ENCODE peak calls at places on chromosomes 2 and 18, in seven cellular contexts. One of them, this sample, is unnamed. For H3K4me1, the result is how much of the 10 kb centered on the place peaks cover.

GRCh38 chr2:150698016-150698661 is 210.7 kb upstream of the RND3 start:
- DNase-seq in neural progenitor cell: no peak
- DNase-seq in CD4-positive, alpha-beta memory T cell: no peak
- DNase-seq in sigmoid colon: no peak
- DNase-seq in cardiac muscle cell: no peak
- DNase-seq in GM12878: no peak
- DNase-seq in fibroblast of lung: peak
- DNase-seq in this sample: no peak

GRCh38 chr2:231614559-231615057 is 21.9 kb downstream of the TEX44 start:
- DNase-seq in CD4-positive, alpha-beta memory T cell: no peak
- DNase-seq in neural progenitor cell: no peak
- DNase-seq in GM12878: no peak
- DNase-seq in cardiac muscle cell: no peak
- DNase-seq in fibroblast of lung: no peak
- DNase-seq in sigmoid colon: no peak
- DNase-seq in this sample: no peak

GRCh38 chr2:46780801-46781445 is 134.7 kb downstream of the MCFD2 start:
- DNase-seq in fibroblast of lung: peak
- DNase-seq in cardiac muscle cell: peak
- DNase-seq in CD4-positive, alpha-beta memory T cell: no peak
- DNase-seq in GM12878: no peak
- DNase-seq in neural progenitor cell: peak
- DNase-seq in sigmoid colon: peak
- DNase-seq in this sample: no peak

GRCh38 chr2:97688062-97688827 is 18.7 kb downstream of the C2orf92 start:
- DNase-seq in fibroblast of lung: no peak
- DNase-seq in CD4-positive, alpha-beta memory T cell: no peak
- DNase-seq in neural progenitor cell: no peak
- DNase-seq in cardiac muscle cell: no peak
- DNase-seq in GM12878: peak
- DNase-seq in sigmoid colon: no peak
- DNase-seq in this sample: no peak

GRCh38 chr2:58501371-58501770 is 260.2 kb upstream of the FANCL start:
- DNase-seq in sigmoid colon: no peak
- DNase-seq in cardiac muscle cell: no peak
- DNase-seq in CD4-positive, alpha-beta memory T cell: no peak
- DNase-seq in neural progenitor cell: no peak
- DNase-seq in fibroblast of lung: no peak
- DNase-seq in GM12878: no peak
- DNase-seq in this sample: no peak

GRCh38 chr18:55833543-55833942 is 245.6 kb upstream of the TCF4 start:
- DNase-seq in neural progenitor cell: no peak
- DNase-seq in CD4-positive, alpha-beta memory T cell: no peak
- DNase-seq in sigmoid colon: no peak
- DNase-seq in fibroblast of lung: peak
- DNase-seq in cardiac muscle cell: no peak
- DNase-seq in GM12878: no peak
- DNase-seq in this sample: no peak

GRCh38 chr2:230944123-230944653 is 19.1 kb upstream of the GPR55 start:
- DNase-seq in CD4-positive, alpha-beta memory T cell: no peak
- DNase-seq in neural progenitor cell: no peak
- DNase-seq in GM12878: peak
- DNase-seq in fibroblast of lung: no peak
- DNase-seq in sigmoid colon: no peak
- DNase-seq in cardiac muscle cell: no peak
- DNase-seq in this sample: no peak

GRCh38 chr18:79508565-79509535 is 113.1 kb downstream of the NFATC1 start:
- DNase-seq in sigmoid colon: peak
- DNase-seq in neural progenitor cell: no peak
- DNase-seq in fibroblast of lung: no peak
- DNase-seq in GM12878: no peak
- DNase-seq in CD4-positive, alpha-beta memory T cell: no peak
- DNase-seq in cardiac muscle cell: no peak
- DNase-seq in this sample: no peak

GRCh38 chr2:96763511-96764252 is 3.0 kb downstream of the CNNM4 start:
- DNase-seq in fibroblast of lung: no peak
- DNase-seq in neural progenitor cell: peak
- DNase-seq in sigmoid colon: no peak
- DNase-seq in GM12878: no peak
- DNase-seq in CD4-positive, alpha-beta memory T cell: no peak
- DNase-seq in cardiac muscle cell: peak
- DNase-seq in this sample: no peak

GRCh38 chr2:81242502-81242901 is 938.0 kb upstream of the LRRTM1 start:
- DNase-seq in cardiac muscle cell: peak
- DNase-seq in CD4-positive, alpha-beta memory T cell: no peak
- DNase-seq in sigmoid colon: no peak
- DNase-seq in neural progenitor cell: no peak
- DNase-seq in GM12878: no peak
- DNase-seq in fibroblast of lung: no peak
- DNase-seq in this sample: no peak

GRCh38 chr2:165293439-165294420 is 54.5 kb downstream of the SCN2A start:
- DNase-seq in fibroblast of lung: peak
- DNase-seq in CD4-positive, alpha-beta memory T cell: peak
- DNase-seq in cardiac muscle cell: peak
- DNase-seq in GM12878: peak
- DNase-seq in neural progenitor cell: peak
- DNase-seq in sigmoid colon: no peak
- DNase-seq in this sample: peak

GRCh38 chr18:26656944-26657536 is 108.7 kb upstream of the KCTD1 start:
- DNase-seq in neural progenitor cell: peak
- DNase-seq in GM12878: no peak
- DNase-seq in CD4-positive, alpha-beta memory T cell: no peak
- DNase-seq in cardiac muscle cell: peak
- DNase-seq in sigmoid colon: peak
- DNase-seq in fibroblast of lung: peak
- DNase-seq in this sample: no peak

GRCh38 chr2:11073251-11073650 is 82.0 kb upstream of the SLC66A3 start:
- DNase-seq in fibroblast of lung: no peak
- DNase-seq in neural progenitor cell: peak
- DNase-seq in CD4-positive, alpha-beta memory T cell: no peak
- DNase-seq in sigmoid colon: no peak
- DNase-seq in cardiac muscle cell: peak
- DNase-seq in GM12878: no peak
- DNase-seq in this sample: no peak

GRCh38 chr2:60319031-60319547 is 234.4 kb downstream of the BCL11A start:
- DNase-seq in neural progenitor cell: no peak
- DNase-seq in sigmoid colon: no peak
- DNase-seq in GM12878: no peak
- DNase-seq in cardiac muscle cell: no peak
- DNase-seq in CD4-positive, alpha-beta memory T cell: no peak
- DNase-seq in fibroblast of lung: no peak
- DNase-seq in this sample: no peak
- H3K4me1 ChIP-seq in neural progenitor cell: under half
- H3K4me1 ChIP-seq in sigmoid colon: under half
- H3K4me1 ChIP-seq in GM12878: under half
- H3K4me1 ChIP-seq in cardiac muscle cell: under half
- H3K4me1 ChIP-seq in CD4-positive, alpha-beta memory T cell: under half
- H3K4me1 ChIP-seq in fibroblast of lung: under half
- H3K4me1 ChIP-seq in this sample: under half

GRCh38 chr2:240255165-240255491 is 114.7 kb upstream of the OTOS start:
- DNase-seq in fibroblast of lung: no peak
- DNase-seq in CD4-positive, alpha-beta memory T cell: no peak
- DNase-seq in GM12878: no peak
- DNase-seq in neural progenitor cell: no peak
- DNase-seq in cardiac muscle cell: no peak
- DNase-seq in sigmoid colon: no peak
- DNase-seq in this sample: no peak

GRCh38 chr2:240257940-240258580 is 117.6 kb upstream of the OTOS start:
- DNase-seq in sigmoid colon: no peak
- DNase-seq in GM12878: no peak
- DNase-seq in fibroblast of lung: no peak
- DNase-seq in CD4-positive, alpha-beta memory T cell: no peak
- DNase-seq in cardiac muscle cell: no peak
- DNase-seq in neural progenitor cell: no peak
- DNase-seq in this sample: no peak

GRCh38 chr2:240255811-240256703 is 115.6 kb upstream of the OTOS start:
- DNase-seq in fibroblast of lung: peak
- DNase-seq in sigmoid colon: no peak
- DNase-seq in neural progenitor cell: peak
- DNase-seq in CD4-positive, alpha-beta memory T cell: no peak
- DNase-seq in GM12878: no peak
- DNase-seq in cardiac muscle cell: peak
- DNase-seq in this sample: no peak

GRCh38 chr2:240258685-240259084 is 118.2 kb upstream of the OTOS start:
- DNase-seq in CD4-positive, alpha-beta memory T cell: no peak
- DNase-seq in neural progenitor cell: no peak
- DNase-seq in cardiac muscle cell: no peak
- DNase-seq in sigmoid colon: no peak
- DNase-seq in GM12878: no peak
- DNase-seq in fibroblast of lung: no peak
- DNase-seq in this sample: no peak

DNA sequence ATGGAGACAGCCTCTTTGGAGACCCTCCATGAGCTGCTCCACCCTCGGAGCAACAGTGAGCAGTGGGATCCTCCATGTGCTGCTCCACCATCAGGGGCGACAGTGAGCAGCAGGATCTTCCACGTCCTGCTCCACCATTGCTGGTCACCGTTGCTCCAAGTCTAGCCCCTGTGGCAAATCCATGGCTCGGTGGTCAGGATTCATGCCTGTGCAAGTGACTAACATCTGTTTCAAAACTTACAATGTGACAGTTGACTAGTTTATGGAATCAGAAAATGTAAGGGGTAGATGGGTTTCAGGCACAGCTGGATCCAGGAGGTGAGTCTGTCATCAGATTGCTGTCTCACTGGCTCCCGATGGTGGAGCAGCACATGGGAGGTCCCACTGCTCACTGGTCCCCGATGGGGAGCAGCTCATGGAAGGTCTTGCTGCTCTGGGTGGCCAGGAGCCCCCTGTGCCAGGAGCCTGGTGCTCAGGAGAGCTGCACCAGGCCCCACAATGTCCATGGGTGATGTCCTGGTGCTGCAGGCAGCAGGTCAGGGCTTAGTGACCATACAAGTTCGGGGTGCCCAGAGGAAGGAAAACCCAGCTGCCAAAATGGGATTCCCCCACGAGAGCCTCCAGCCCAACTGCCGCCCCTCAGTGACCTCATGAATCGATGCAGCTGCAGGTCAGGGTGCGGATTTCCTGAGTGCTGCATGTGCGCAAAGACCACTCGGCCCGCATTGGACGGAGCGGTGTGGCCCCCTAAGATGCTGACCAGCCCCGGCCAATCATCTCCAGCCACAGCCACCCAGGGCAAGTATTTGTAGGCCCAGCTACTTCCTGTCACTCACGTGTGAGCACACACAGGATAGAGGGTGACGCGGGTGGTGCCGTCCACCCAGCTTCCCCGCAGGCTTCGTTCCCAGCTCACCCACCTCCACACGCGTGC is 116.5 kb upstream of the OTOS start:
- DNase-seq in fibroblast of lung: no peak
- DNase-seq in sigmoid colon: no peak
- DNase-seq in neural progenitor cell: no peak
- DNase-seq in CD4-positive, alpha-beta memory T cell: no peak
- DNase-seq in cardiac muscle cell: no peak
- DNase-seq in GM12878: no peak
- DNase-seq in this sample: no peak
- H3K27ac ChIP-seq in fibroblast of lung: no peak
- H3K27ac ChIP-seq in sigmoid colon: no peak
- H3K27ac ChIP-seq in neural progenitor cell: no peak
- H3K27ac ChIP-seq in CD4-positive, alpha-beta memory T cell: no peak
- H3K27ac ChIP-seq in cardiac muscle cell: no peak
- H3K27ac ChIP-seq in GM12878: no peak
- H3K27ac ChIP-seq in this sample: no peak

DNA sequence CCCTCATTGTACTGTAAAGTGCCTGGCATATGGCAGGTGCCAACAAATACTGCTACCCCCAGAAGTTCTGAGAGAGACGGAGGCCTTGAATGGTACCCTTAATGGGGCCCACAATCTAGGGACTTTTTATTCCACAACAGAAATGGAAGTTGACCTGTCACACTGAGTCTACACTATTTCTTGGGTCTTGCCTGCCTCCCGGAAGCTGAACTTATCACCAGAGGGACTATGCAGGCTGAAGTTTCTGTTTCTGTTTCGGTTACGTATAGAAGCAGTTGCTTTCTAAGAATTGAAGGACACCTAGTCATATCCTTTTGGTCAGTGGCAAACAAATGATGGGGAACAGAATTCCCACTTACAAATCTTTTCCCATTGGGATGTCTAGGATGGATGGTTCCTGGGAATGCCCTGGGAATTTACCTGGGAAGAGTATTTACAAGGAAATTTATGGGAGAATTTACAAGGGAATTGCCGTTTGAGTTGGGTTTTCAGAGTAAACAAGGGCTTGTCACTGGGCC is 74.2 kb downstream of the HS1BP3 start:
- DNase-seq in GM12878: peak
- DNase-seq in sigmoid colon: no peak
- DNase-seq in CD4-positive, alpha-beta memory T cell: peak
- DNase-seq in neural progenitor cell: no peak
- DNase-seq in fibroblast of lung: no peak
- DNase-seq in cardiac muscle cell: no peak
- DNase-seq in this sample: peak
- H3K4me1 ChIP-seq in GM12878: under half
- H3K4me1 ChIP-seq in sigmoid colon: under half
- H3K4me1 ChIP-seq in CD4-positive, alpha-beta memory T cell: under half
- H3K4me1 ChIP-seq in neural progenitor cell: under half
- H3K4me1 ChIP-seq in fibroblast of lung: under half
- H3K4me1 ChIP-seq in cardiac muscle cell: under half
- H3K4me1 ChIP-seq in this sample: under half

GRCh38 chr18:66271927-66272326 is 332.0 kb downstream of the CDH19 start:
- DNase-seq in fibroblast of lung: no peak
- DNase-seq in CD4-positive, alpha-beta memory T cell: no peak
- DNase-seq in sigmoid colon: no peak
- DNase-seq in GM12878: no peak
- DNase-seq in cardiac muscle cell: no peak
- DNase-seq in neural progenitor cell: peak
- DNase-seq in this sample: no peak
- H3K27ac ChIP-seq in fibroblast of lung: no peak
- H3K27ac ChIP-seq in CD4-positive, alpha-beta memory T cell: no peak
- H3K27ac ChIP-seq in sigmoid colon: no peak
- H3K27ac ChIP-seq in GM12878: no peak
- H3K27ac ChIP-seq in cardiac muscle cell: no peak
- H3K27ac ChIP-seq in neural progenitor cell: peak
- H3K27ac ChIP-seq in this sample: no peak

DNA sequence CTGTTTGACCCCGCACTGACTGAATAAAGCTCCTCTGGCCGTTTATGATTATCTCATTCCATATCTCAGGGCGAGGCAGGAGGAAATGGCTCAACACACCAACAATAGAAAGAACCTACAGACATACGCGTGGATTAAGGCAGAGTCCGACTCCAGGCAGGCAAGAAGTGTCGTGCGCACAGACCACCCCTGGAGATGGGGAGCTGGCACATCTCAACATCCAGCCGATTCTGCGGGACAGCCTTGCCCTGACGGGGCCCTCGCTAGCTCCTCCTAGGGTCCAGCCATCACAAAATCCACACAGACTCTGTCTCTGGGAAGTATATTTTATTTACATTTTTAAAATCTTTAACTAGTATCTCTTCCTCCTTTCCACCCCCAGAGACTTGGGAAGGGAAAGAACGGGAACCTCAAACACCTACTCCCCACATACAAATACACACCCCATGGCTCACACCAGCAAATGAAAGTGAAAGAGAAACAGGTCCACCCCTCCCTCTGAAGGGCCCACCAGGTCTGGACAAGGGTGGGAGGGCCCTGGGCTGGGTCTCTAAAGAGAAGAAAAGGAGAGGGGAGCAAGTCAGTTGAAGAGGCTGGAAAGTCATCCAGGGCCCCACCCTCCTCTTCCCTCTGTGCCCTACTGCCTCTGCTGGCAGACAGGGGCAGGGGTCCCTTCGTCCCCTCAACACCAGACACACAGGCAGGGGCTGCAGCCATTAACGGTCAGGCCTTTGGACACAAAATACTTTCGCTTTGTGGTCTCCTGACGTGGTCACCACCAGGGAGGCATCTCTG is 3.2 kb downstream of the GPBAR1 start:
- DNase-seq in sigmoid colon: peak
- DNase-seq in CD4-positive, alpha-beta memory T cell: no peak
- DNase-seq in GM12878: no peak
- DNase-seq in fibroblast of lung: no peak
- DNase-seq in neural progenitor cell: no peak
- DNase-seq in cardiac muscle cell: no peak
- DNase-seq in this sample: no peak
- H3K4me1 ChIP-seq in sigmoid colon: under half
- H3K4me1 ChIP-seq in CD4-positive, alpha-beta memory T cell: under half
- H3K4me1 ChIP-seq in GM12878: under half
- H3K4me1 ChIP-seq in fibroblast of lung: under half
- H3K4me1 ChIP-seq in neural progenitor cell: under half
- H3K4me1 ChIP-seq in cardiac muscle cell: under half
- H3K4me1 ChIP-seq in this sample: under half

This sample was measured in effector memory CD4-positive, alpha-beta T cell.